ENCODE peak calls at places on chromosome 13, in five cellular contexts. L is iPS DF 6.9, M is brain microvascular endothelial cell, J is left ventricle myocardium inferior, C is Peyer's patch. I is an unnamed sample.
A peak's percentile ranks its signal among the peaks of the same experiment; 100 is the strongest.

GRCh38 chr13:97933736-97934135 is 19.7 kb upstream of the IPO5 start:
- DNase-seq in L (no peak), M (no peak), J (no peak), C (no peak), I (no peak)

GRCh38 chr13:79647518-79647917 is 166.6 kb downstream of the NDFIP2 start:
- DNase-seq in L (no peak), M (no peak), J (no peak), C (no peak), I (no peak)

GRCh38 chr13:49594576-49594975 is 9.2 kb upstream of the RCBTB1 start:
- DNase-seq in L (no peak), M (no peak), J (no peak), C (no peak), I (no peak)

GRCh38 chr13:99996177-99996705 is 14.7 kb downstream of the ZIC2 start:
- DNase-seq in L (no peak), M (no peak), J (no peak), C (no peak), I (peak; percentile 69)

GRCh38 chr13:99280166-99280565 is 22.0 kb upstream of the GPR18 start:
- DNase-seq in L (no peak), M (peak; percentile 42), J (no peak), C (no peak), I (no peak)

GRCh38 chr13:101399365-101399764 is 16.9 kb downstream of the NALCN start:
- DNase-seq in L (no peak), M (peak; percentile 27), J (no peak), C (no peak), I (no peak)

GRCh38 chr13:28059214-28059613 is 41.2 kb downstream of the FLT3 start:
- DNase-seq in L (peak; percentile 20), M (peak; percentile 7), J (no peak), C (peak; percentile 50), I (no peak)

GRCh38 chr13:50742353-50742752 is 101.1 kb downstream of the DLEU7 start:
- DNase-seq in L (no peak), M (no peak), J (no peak), C (no peak), I (no peak)

GRCh38 chr13:79085021-79085420 is 321.0 kb downstream of the RBM26 start:
- DNase-seq in L (no peak), M (no peak), J (no peak), C (no peak), I (no peak)

GRCh38 chr13:24863748-24864540 is 100.0 kb downstream of the RNF17 start:
- DNase-seq in L (no peak), M (no peak), J (no peak), C (no peak), I (no peak)

GRCh38 chr13:46206138-46206537 is 5.6 kb upstream of the LRRC63 start:
- DNase-seq in L (no peak), M (no peak), J (no peak), C (no peak), I (no peak)

GRCh38 chr13:104301216-104301975 is 1235.2 kb upstream of the SLC10A2 start:
- DNase-seq in L (no peak), M (no peak), J (no peak), C (no peak), I (no peak)

GRCh38 chr13:35675651-35676050 is 199.2 kb upstream of the MAB21L1 start:
- DNase-seq in L (no peak), M (no peak), J (no peak), C (no peak), I (no peak)

GRCh38 chr13:110711778-110712070 is 1.8 kb upstream of the ING1 start:
- DNase-seq in L (no peak), M (peak; percentile 20), J (no peak), C (no peak), I (no peak)

GRCh38 chr13:99220199-99220931 is 19.7 kb downstream of the UBAC2 start:
- DNase-seq in L (no peak), M (peak; percentile 38), J (no peak), C (no peak), I (no peak)

GRCh38 chr13:110698689-110699088 is 7.2 kb downstream of the CARS2 start:
- DNase-seq in L (no peak), M (no peak), J (no peak), C (no peak), I (no peak)

GRCh38 chr13:109387438-109387837 is 398.9 kb downstream of the IRS2 start:
- DNase-seq in L (no peak), M (no peak), J (no peak), C (no peak), I (no peak)

GRCh38 chr13:76980075-76980718 is 11.7 kb upstream of the CLN5 start:
- DNase-seq in L (no peak), M (peak; percentile 37), J (peak; percentile 78), C (peak; percentile 85), I (peak; percentile 46)

GRCh38 chr13:78193853-78194252 is 275.2 kb upstream of the EDNRB start:
- DNase-seq in L (no peak), M (no peak), J (no peak), C (no peak), I (no peak)

GRCh38 chr13:107244241-107244640 is 676.3 kb upstream of the ARGLU1 start:
- DNase-seq in L (no peak), M (no peak), J (no peak), C (no peak), I (no peak)

GRCh38 chr13:31105020-31105800 is 56.5 kb downstream of the HSPH1 start:
- DNase-seq in L (no peak), M (no peak), J (no peak), C (no peak), I (no peak)

GRCh38 chr13:106010836-106011235 is 524.6 kb downstream of the EFNB2 start:
- DNase-seq in L (no peak), M (no peak), J (no peak), C (no peak), I (no peak)

GRCh38 chr13:50911937-50912624 is 2.5 kb downstream of the RNASEH2B start:
- DNase-seq in L (peak; percentile 93), M (peak; percentile 87), J (peak; percentile 85), C (peak; percentile 88), I (peak; percentile 68)

GRCh38 chr13:83929147-83929546 is 46.9 kb upstream of the SLITRK1 start:
- DNase-seq in L (no peak), M (no peak), J (no peak), C (no peak), I (no peak)

GRCh38 chr13:112127564-112127963 is 60.6 kb downstream of the SOX1 start:
- DNase-seq in L (no peak), M (no peak), J (no peak), C (no peak), I (no peak)

GRCh38 chr13:64471916-64472315 is 2758.2 kb downstream of the PCDH9 start:
- DNase-seq in L (no peak), M (no peak), J (no peak), C (no peak), I (no peak)

GRCh38 chr13:112790735-112791641 is 101.2 kb downstream of the ATP11A start:
- DNase-seq in L (no peak), M (no peak), J (no peak), C (no peak), I (no peak)

GRCh38 chr13:28750187-28751045 is 31.6 kb upstream of the SLC46A3 start:
- DNase-seq in L (no peak), M (no peak), J (no peak), C (no peak), I (no peak)

GRCh38 chr13:103539265-103539664 is 473.0 kb upstream of the SLC10A2 start:
- DNase-seq in L (no peak), M (no peak), J (peak; percentile 20), C (no peak), I (no peak)

GRCh38 chr13:113930711-113931637 is 42.9 kb downstream of the C13orf46 start:
- DNase-seq in L (no peak), M (no peak), J (no peak), C (peak; percentile 38), I (no peak)
- H3K27ac ChIP-seq in L (no peak overlapping the region), M (no peak overlapping the region), J (no peak overlapping the region), C (no peak overlapping the region), I (no peak overlapping the region)

GRCh38 chr13:23443878-23444277 is 10.4 kb upstream of the SACS start:
- DNase-seq in L (no peak), M (no peak), J (no peak), C (no peak), I (no peak)

GRCh38 chr13:23449386-23450162 is 16.1 kb upstream of the SACS start:
- DNase-seq in L (no peak), M (no peak), J (no peak), C (no peak), I (no peak)

GRCh38 chr13:23450340-23451046 is 17.0 kb upstream of the SACS start:
- DNase-seq in L (no peak), M (no peak), J (no peak), C (no peak), I (no peak)

GRCh38 chr13:23445794-23446193 is 12.3 kb upstream of the SACS start:
- DNase-seq in L (no peak), M (no peak), J (no peak), C (no peak), I (no peak)

GRCh38 chr13:23447927-23448326 is 14.4 kb upstream of the SACS start:
- DNase-seq in L (no peak), M (no peak), J (no peak), C (no peak), I (no peak)
- H3K27ac ChIP-seq in L (no peak overlapping the region), M (no peak overlapping the region), J (no peak overlapping the region), C (no peak overlapping the region), I (no peak overlapping the region)

DNA sequence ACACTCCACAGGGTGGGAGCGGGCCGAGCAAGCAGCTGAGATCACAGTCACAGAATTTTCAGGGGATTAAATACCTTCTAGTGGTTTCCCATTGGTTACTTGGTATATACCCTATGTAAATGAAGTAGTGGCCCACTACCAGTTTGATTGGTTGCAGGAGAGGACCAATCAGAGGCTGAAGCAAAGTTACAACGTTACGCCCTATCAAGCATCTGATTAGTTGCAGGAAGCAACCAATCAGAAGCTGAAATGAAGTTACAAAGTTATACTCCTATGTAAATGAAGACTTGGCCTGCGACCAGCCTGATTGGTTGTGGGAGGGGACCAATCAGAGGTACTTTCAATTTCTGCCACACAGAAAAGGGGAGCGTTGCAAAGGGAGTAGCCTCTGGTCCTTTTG is 474.0 kb downstream of the COG6 start:
- DNase-seq in L (no peak), M (no peak), J (no peak), C (no peak), I (no peak)
- H3K27ac ChIP-seq in L (no peak overlapping the region), M (no peak overlapping the region), J (no peak overlapping the region), C (no peak overlapping the region), I (no peak overlapping the region)

DNA sequence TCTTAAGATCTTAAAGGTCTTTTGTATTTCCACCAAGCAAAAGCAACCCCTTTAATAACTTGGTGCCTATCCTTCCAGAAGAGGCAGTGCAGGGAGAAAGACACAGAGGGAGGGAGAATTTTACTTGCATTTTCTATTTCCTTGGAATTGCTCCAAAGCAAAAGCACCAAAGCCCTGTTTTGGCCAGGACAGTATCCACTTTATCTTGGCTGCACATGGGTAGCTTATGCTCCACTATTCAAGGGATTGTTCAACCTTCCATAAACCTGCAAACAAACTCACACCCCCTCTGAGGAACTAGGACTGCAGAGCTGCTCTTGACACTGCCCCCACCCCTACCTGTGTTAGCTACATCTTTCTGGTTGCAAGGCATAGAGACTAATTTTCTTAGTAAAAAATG is 67.9 kb upstream of the KLF12 start:
- DNase-seq in L (no peak), M (no peak), J (no peak), C (no peak), I (no peak)
- H3K27ac ChIP-seq in L (no peak overlapping the region), M (no peak overlapping the region), J (no peak overlapping the region), C (no peak overlapping the region), I (no peak overlapping the region)

GRCh38 chr13:33940898-33941297 is 122.9 kb downstream of the RFC3 start:
- DNase-seq in L (no peak), M (no peak), J (no peak), C (no peak), I (no peak)
- H3K27ac ChIP-seq in L (no peak overlapping the region), M (no peak overlapping the region), J (no peak overlapping the region), C (no peak overlapping the region), I (no peak overlapping the region)

GRCh38 chr13:40590112-40590862 is 76.2 kb downstream of the FOXO1 start:
- DNase-seq in L (no peak), M (no peak), J (no peak), C (no peak), I (no peak)
- H3K27ac ChIP-seq in L (no peak overlapping the region), M (no peak overlapping the region), J (peak overlapping the region; percentile 75), C (no peak overlapping the region), I (peak overlapping the region; percentile 24)